ENCODE peak calls at places on chromosome 1, in five cellular contexts. One of them, this sample, is unnamed.

GRCh38 chr1:211925016-211925415 is 94.5 kb upstream of the LPGAT1 start:
- DNase-seq in IMR-90: no peak
- DNase-seq in H9: peak; percentile 67
- DNase-seq in neuronal stem cell: no peak
- DNase-seq in H1: peak; percentile 55
- DNase-seq in this sample: no peak

GRCh38 chr1:64006276-64007051 is 197.0 kb upstream of the UBE2U start:
- DNase-seq in IMR-90: peak; percentile 80
- DNase-seq in H9: no peak
- DNase-seq in neuronal stem cell: no peak
- DNase-seq in H1: no peak
- DNase-seq in this sample: peak; percentile 65

GRCh38 chr1:24189528-24189927 is 2.4 kb upstream of the IFNLR1 start:
- DNase-seq in IMR-90: no peak
- DNase-seq in H9: no peak
- DNase-seq in neuronal stem cell: no peak
- DNase-seq in H1: no peak
- DNase-seq in this sample: no peak

GRCh38 chr1:204621996-204622395 is 63.5 kb downstream of the LRRN2 start:
- DNase-seq in IMR-90: no peak
- DNase-seq in H9: no peak
- DNase-seq in neuronal stem cell: no peak
- DNase-seq in H1: no peak
- DNase-seq in this sample: no peak

GRCh38 chr1:91924146-91924545 is 25.1 kb upstream of the BRDT start:
- DNase-seq in IMR-90: peak; percentile 91
- DNase-seq in H9: no peak
- DNase-seq in neuronal stem cell: no peak
- DNase-seq in H1: no peak
- DNase-seq in this sample: peak; percentile 73

GRCh38 chr1:111218947-111219346 is 8.6 kb upstream of the CHI3L2 start:
- DNase-seq in IMR-90: no peak
- DNase-seq in H9: no peak
- DNase-seq in neuronal stem cell: no peak
- DNase-seq in H1: no peak
- DNase-seq in this sample: no peak

GRCh38 chr1:246067432-246068021 is 439.6 kb downstream of the SMYD3 start:
- DNase-seq in IMR-90: peak; percentile 54
- DNase-seq in H9: no peak
- DNase-seq in neuronal stem cell: no peak
- DNase-seq in H1: no peak
- DNase-seq in this sample: peak; percentile 13

GRCh38 chr1:47587891-47588582 is 150.2 kb downstream of the FOXD2 start:
- DNase-seq in IMR-90: no peak
- DNase-seq in H9: peak; percentile 25
- DNase-seq in neuronal stem cell: no peak
- DNase-seq in H1: peak; percentile 43
- DNase-seq in this sample: peak; percentile 36

GRCh38 chr1:87644033-87644432 is 315.4 kb downstream of the LMO4 start:
- DNase-seq in IMR-90: peak; percentile 3
- DNase-seq in H9: no peak
- DNase-seq in neuronal stem cell: no peak
- DNase-seq in H1: no peak
- DNase-seq in this sample: no peak

GRCh38 chr1:3011631-3012510 is 9.4 kb upstream of the ACTRT2 start:
- DNase-seq in IMR-90: no peak
- DNase-seq in H9: no peak
- DNase-seq in neuronal stem cell: no peak
- DNase-seq in H1: no peak
- DNase-seq in this sample: no peak

GRCh38 chr1:3012511-3013291 is 8.6 kb upstream of the ACTRT2 start:
- DNase-seq in IMR-90: no peak
- DNase-seq in H9: peak; percentile 46
- DNase-seq in neuronal stem cell: peak; percentile 48
- DNase-seq in H1: peak; percentile 77
- DNase-seq in this sample: no peak

GRCh38 chr1:3009556-3009955 is 11.7 kb upstream of the ACTRT2 start:
- DNase-seq in IMR-90: no peak
- DNase-seq in H9: no peak
- DNase-seq in neuronal stem cell: no peak
- DNase-seq in H1: no peak
- DNase-seq in this sample: no peak

GRCh38 chr1:3009021-3009420 is 12.2 kb upstream of the ACTRT2 start:
- DNase-seq in IMR-90: no peak
- DNase-seq in H9: no peak
- DNase-seq in neuronal stem cell: no peak
- DNase-seq in H1: no peak
- DNase-seq in this sample: no peak

DNA sequence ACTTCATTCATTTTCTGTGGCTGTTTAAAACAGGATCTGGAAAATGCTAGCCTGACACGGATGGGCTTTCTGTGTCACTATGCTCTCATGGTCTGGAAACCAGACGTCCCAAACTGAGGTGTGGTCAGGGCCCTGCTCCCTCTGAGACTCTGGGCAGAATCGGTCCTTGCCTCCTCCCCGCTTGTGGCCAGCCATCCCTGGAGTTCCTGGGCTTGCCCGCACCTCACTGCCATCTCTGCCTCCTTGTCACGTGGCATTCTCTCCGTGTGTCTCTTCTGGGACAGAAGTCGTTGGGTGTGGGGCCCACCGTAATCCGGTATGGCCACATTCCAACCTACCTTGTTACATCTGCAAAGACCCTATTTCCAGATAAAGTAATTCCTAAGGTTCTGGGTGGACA is 10.1 kb upstream of the ACTRT2 start:
- DNase-seq in IMR-90: no peak
- DNase-seq in H9: no peak
- DNase-seq in neuronal stem cell: no peak
- DNase-seq in H1: no peak
- DNase-seq in this sample: no peak
- H3K9me3 ChIP-seq in IMR-90: peaks cover 47% of the 10 kb centered on the region
- H3K9me3 ChIP-seq in H9: peaks cover 31% of the 10 kb centered on the region
- H3K9me3 ChIP-seq in neuronal stem cell: peaks cover 16% of the 10 kb centered on the region
- H3K9me3 ChIP-seq in H1: peaks cover 85% of the 10 kb centered on the region
- H3K9me3 ChIP-seq in this sample: peaks cover 25% of the 10 kb centered on the region

GRCh38 chr1:160653620-160654016 is 6.8 kb upstream of the SLAMF1 start:
- DNase-seq in IMR-90: no peak
- DNase-seq in H9: no peak
- DNase-seq in neuronal stem cell: no peak
- DNase-seq in H1: no peak
- DNase-seq in this sample: no peak
- H2BK120ac ChIP-seq in IMR-90: no peak overlapping the region
- H2BK120ac ChIP-seq in H9: no peak overlapping the region
- H2BK120ac ChIP-seq in neuronal stem cell: no peak overlapping the region
- H2BK120ac ChIP-seq in H1: peak overlapping the region; percentile 95
- H2BK120ac ChIP-seq in this sample: no peak overlapping the region

GRCh38 chr1:152926091-152926490 is 17.7 kb downstream of the IVL start:
- DNase-seq in IMR-90: peak; percentile 5
- DNase-seq in H9: no peak
- DNase-seq in neuronal stem cell: no peak
- DNase-seq in H1: no peak
- DNase-seq in this sample: no peak

GRCh38 chr1:152928671-152929070 is 18.3 kb upstream of the SPRR5 start:
- DNase-seq in IMR-90: no peak
- DNase-seq in H9: no peak
- DNase-seq in neuronal stem cell: no peak
- DNase-seq in H1: no peak
- DNase-seq in this sample: no peak

DNA sequence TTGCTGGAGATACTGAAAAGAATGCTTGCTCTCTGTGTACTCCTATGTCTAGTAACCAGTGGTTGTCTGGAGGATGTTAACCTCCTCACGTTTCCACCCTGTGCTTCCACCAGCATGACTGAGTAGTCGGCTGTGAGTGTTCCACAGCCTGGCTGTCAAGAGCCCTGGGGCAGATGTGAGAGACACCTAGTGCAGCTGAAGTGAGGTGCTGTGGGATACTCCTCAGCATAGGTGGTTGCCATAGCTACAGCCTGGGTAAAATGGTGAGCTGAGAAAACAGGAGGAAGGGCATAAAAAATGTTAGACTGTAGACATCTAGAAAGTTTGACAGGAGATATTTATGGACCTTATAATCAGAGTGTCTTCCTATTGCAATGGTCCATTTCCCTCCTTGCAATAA is 15.8 kb downstream of the IVL start:
- DNase-seq in IMR-90: no peak
- DNase-seq in H9: no peak
- DNase-seq in neuronal stem cell: no peak
- DNase-seq in H1: no peak
- DNase-seq in this sample: no peak
- H3K9me3 ChIP-seq in IMR-90: no peaks in the 10 kb centered on the region
- H3K9me3 ChIP-seq in H9: peaks cover 13% of the 10 kb centered on the region
- H3K9me3 ChIP-seq in neuronal stem cell: peaks cover 7% of the 10 kb centered on the region
- H3K9me3 ChIP-seq in H1: peaks cover 16% of the 10 kb centered on the region
- H3K9me3 ChIP-seq in this sample: no peaks in the 10 kb centered on the region

GRCh38 chr1:16207318-16208269 is 4.9 kb downstream of the ARHGEF19 start:
- DNase-seq in IMR-90: no peak
- DNase-seq in H9: peak; percentile 57
- DNase-seq in neuronal stem cell: no peak
- DNase-seq in H1: peak; percentile 63
- DNase-seq in this sample: peak; percentile 30
- H2BK120ac ChIP-seq in IMR-90: peak overlapping the region; percentile 21
- H2BK120ac ChIP-seq in H9: no peak overlapping the region
- H2BK120ac ChIP-seq in neuronal stem cell: peak overlapping the region; percentile 98
- H2BK120ac ChIP-seq in H1: no peak overlapping the region
- H2BK120ac ChIP-seq in this sample: peak overlapping the region; percentile 57

GRCh38 chr1:239467688-239468087 is 81.3 kb downstream of the CHRM3 start:
- DNase-seq in IMR-90: no peak
- DNase-seq in H9: no peak
- DNase-seq in neuronal stem cell: no peak
- DNase-seq in H1: no peak
- DNase-seq in this sample: no peak
- H3K9me3 ChIP-seq in IMR-90: peaks cover 20% of the 10 kb centered on the region
- H3K9me3 ChIP-seq in H9: no peaks in the 10 kb centered on the region
- H3K9me3 ChIP-seq in neuronal stem cell: peaks cover 2% of the 10 kb centered on the region
- H3K9me3 ChIP-seq in H1: no peaks in the 10 kb centered on the region
- H3K9me3 ChIP-seq in this sample: peaks cover 2% of the 10 kb centered on the region

GRCh38 chr1:156748670-156749428 is 2.6 kb downstream of the HDGF start:
- DNase-seq in IMR-90: peak; percentile 63
- DNase-seq in H9: no peak
- DNase-seq in neuronal stem cell: no peak
- DNase-seq in H1: no peak
- DNase-seq in this sample: peak; percentile 93

GRCh38 chr1:156750932-156751723 is at the start of gene HDGF:
- DNase-seq in IMR-90: no peak
- DNase-seq in H9: no peak
- DNase-seq in neuronal stem cell: no peak
- DNase-seq in H1: peak; percentile 72
- DNase-seq in this sample: peak; percentile 62

GRCh38 chr1:156747737-156748669 is 3.5 kb downstream of the HDGF start:
- DNase-seq in IMR-90: no peak
- DNase-seq in H9: no peak
- DNase-seq in neuronal stem cell: no peak
- DNase-seq in H1: no peak
- DNase-seq in this sample: peak; percentile 40

GRCh38 chr1:156750191-156750931 is 1.1 kb downstream of the HDGF start:
- DNase-seq in IMR-90: no peak
- DNase-seq in H9: no peak
- DNase-seq in neuronal stem cell: no peak
- DNase-seq in H1: no peak
- DNase-seq in this sample: no peak

GRCh38 chr1:156749429-156750118 is 1.9 kb downstream of the HDGF start:
- DNase-seq in IMR-90: no peak
- DNase-seq in H9: no peak
- DNase-seq in neuronal stem cell: no peak
- DNase-seq in H1: no peak
- DNase-seq in this sample: no peak
- H2BK120ac ChIP-seq in IMR-90: peak overlapping the region; percentile 95
- H2BK120ac ChIP-seq in H9: no peak overlapping the region
- H2BK120ac ChIP-seq in neuronal stem cell: no peak overlapping the region
- H2BK120ac ChIP-seq in H1: no peak overlapping the region
- H2BK120ac ChIP-seq in this sample: peak overlapping the region; percentile 85

GRCh38 chr1:185585770-185586169 is 148.4 kb upstream of the HMCN1 start:
- DNase-seq in IMR-90: no peak
- DNase-seq in H9: no peak
- DNase-seq in neuronal stem cell: no peak
- DNase-seq in H1: no peak
- DNase-seq in this sample: no peak

GRCh38 chr1:185581020-185581419 is 153.2 kb upstream of the HMCN1 start:
- DNase-seq in IMR-90: no peak
- DNase-seq in H9: no peak
- DNase-seq in neuronal stem cell: no peak
- DNase-seq in H1: no peak
- DNase-seq in this sample: no peak

GRCh38 chr1:185578293-185578692 is 155.9 kb upstream of the HMCN1 start:
- DNase-seq in IMR-90: no peak
- DNase-seq in H9: no peak
- DNase-seq in neuronal stem cell: no peak
- DNase-seq in H1: no peak
- DNase-seq in this sample: no peak

GRCh38 chr1:185581961-185582725 is 152.0 kb upstream of the HMCN1 start:
- DNase-seq in IMR-90: peak; percentile 30
- DNase-seq in H9: no peak
- DNase-seq in neuronal stem cell: no peak
- DNase-seq in H1: no peak
- DNase-seq in this sample: no peak
- H3K9me3 ChIP-seq in IMR-90: peaks cover 9% of the 10 kb centered on the region
- H3K9me3 ChIP-seq in H9: peaks cover 8% of the 10 kb centered on the region
- H3K9me3 ChIP-seq in neuronal stem cell: peaks cover 7% of the 10 kb centered on the region
- H3K9me3 ChIP-seq in H1: peaks cover 22% of the 10 kb centered on the region
- H3K9me3 ChIP-seq in this sample: peaks cover 36% of the 10 kb centered on the region

GRCh38 chr1:195466639-195467038 is 1141.6 kb downstream of the KCNT2 start:
- DNase-seq in IMR-90: no peak
- DNase-seq in H9: no peak
- DNase-seq in neuronal stem cell: no peak
- DNase-seq in H1: no peak
- DNase-seq in this sample: no peak

GRCh38 chr1:195475568-195475967 is 1132.7 kb downstream of the KCNT2 start:
- DNase-seq in IMR-90: no peak
- DNase-seq in H9: no peak
- DNase-seq in neuronal stem cell: no peak
- DNase-seq in H1: no peak
- DNase-seq in this sample: no peak

DNA sequence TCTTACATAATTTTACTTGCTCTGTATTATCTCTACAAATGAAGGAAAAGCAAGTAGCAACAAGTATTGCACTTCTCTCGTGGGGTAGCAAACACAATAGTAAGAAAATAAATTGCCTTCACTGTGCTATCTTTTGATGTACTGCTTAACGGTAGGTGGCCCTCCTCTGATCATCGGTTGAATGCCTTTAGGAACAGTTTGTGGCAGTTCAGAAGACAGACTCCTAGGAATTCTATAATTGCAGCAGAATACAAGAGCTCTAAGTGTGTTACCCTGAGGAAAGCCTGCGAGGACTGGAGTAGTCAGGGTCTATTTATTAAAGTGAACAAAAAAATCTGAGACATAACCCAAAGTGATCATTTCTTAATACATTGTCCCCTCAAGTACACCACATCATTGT is 1135.9 kb downstream of the KCNT2 start:
- DNase-seq in IMR-90: no peak
- DNase-seq in H9: no peak
- DNase-seq in neuronal stem cell: peak; percentile 20
- DNase-seq in H1: no peak
- DNase-seq in this sample: no peak
- H2BK120ac ChIP-seq in IMR-90: no peak overlapping the region
- H2BK120ac ChIP-seq in H9: no peak overlapping the region
- H2BK120ac ChIP-seq in neuronal stem cell: no peak overlapping the region
- H2BK120ac ChIP-seq in H1: no peak overlapping the region
- H2BK120ac ChIP-seq in this sample: no peak overlapping the region